ENCODE peak calls at places on chromosomes 1 and 21, in nine cellular contexts. O, R, S, M, K, E, H, Q and W are unnamed samples. For H3K4me1, the result is how much of the 10 kb centered on the place peaks cover.

GRCh38 chr1:117710710-117711109 is 104.9 kb downstream of the TENT5C start:
- DNase-seq in M (peak), R (no peak), E (no peak), H (no peak), K (no peak), O (no peak), S (peak), Q (no peak), W (no peak)

GRCh38 chr21:36694041-36694515 is 4.8 kb upstream of the SIM2 start:
- DNase-seq in O (peak), H (peak), Q (no peak), E (no peak), M (peak), K (no peak), R (no peak), S (no peak), W (peak)

GRCh38 chr1:37477198-37477931 is 3.0 kb downstream of the ZC3H12A start:
- DNase-seq in O (peak), H (peak), Q (peak), K (no peak), R (peak), S (peak), E (peak), M (no peak), W (peak)

GRCh38 chr1:42139444-42139843 is 13.8 kb upstream of the GUCA2B start:
- DNase-seq in M (no peak), O (no peak), E (no peak), H (no peak), Q (no peak), S (no peak), R (no peak), K (no peak), W (no peak)

GRCh38 chr1:230566481-230566880 is 75.8 kb upstream of the COG2 start:
- DNase-seq in M (no peak), R (no peak), E (no peak), O (no peak), S (no peak), K (no peak), H (no peak), Q (no peak), W (no peak)

GRCh38 chr1:38701088-38701487 is 158.5 kb downstream of the RRAGC start:
- DNase-seq in K (no peak), S (no peak), H (no peak), O (no peak), Q (no peak), M (no peak), R (no peak), E (no peak), W (no peak)

GRCh38 chr21:34027727-34028461 is 45.5 kb upstream of the MRPS6 start:
- DNase-seq in Q (no peak), S (no peak), K (no peak), M (no peak), E (peak), O (peak), R (no peak), H (no peak), W (no peak)

GRCh38 chr1:101308935-101309333 is 72.1 kb downstream of the S1PR1 start:
- DNase-seq in R (no peak), O (no peak), K (no peak), Q (no peak), E (no peak), H (no peak), M (no peak), S (peak), W (no peak)

GRCh38 chr21:46636550-46637289 is 1.2 kb downstream of the PRMT2 start:
- DNase-seq in R (no peak), E (no peak), M (no peak), S (no peak), K (no peak), Q (no peak), H (peak), O (peak), W (no peak)

GRCh38 chr1:53377438-53377841 is 49.6 kb upstream of the LRP8 start:
- DNase-seq in O (no peak), H (no peak), R (no peak), K (no peak), Q (no peak), S (no peak), M (no peak), E (no peak), W (no peak)

GRCh38 chr1:209398330-209398991 is 185.1 kb upstream of the CAMK1G start:
- DNase-seq in S (no peak), K (no peak), M (no peak), E (peak), R (peak), Q (peak), O (peak), H (no peak), W (peak)

GRCh38 chr1:171245458-171246064 is 2.7 kb upstream of the FMO1 start:
- DNase-seq in K (peak), H (peak), O (peak), Q (peak), E (peak), R (peak), S (no peak), M (peak), W (no peak)

GRCh38 chr1:240611619-240612490 is at the start of gene GREM2:
- DNase-seq in H (peak), O (peak), E (peak), M (peak), K (no peak), R (peak), S (peak), Q (peak), W (peak)

GRCh38 chr1:101262601-101263348 is 26.0 kb downstream of the S1PR1 start:
- DNase-seq in E (no peak), Q (no peak), K (no peak), H (peak), O (no peak), R (no peak), M (no peak), S (peak), W (no peak)

GRCh38 chr1:67647036-67647798 is 37.8 kb upstream of the GADD45A start:
- DNase-seq in K (no peak), H (peak), Q (no peak), M (no peak), R (no peak), S (no peak), O (peak), E (peak), W (no peak)

GRCh38 chr1:9861371-9861770 is 37.6 kb upstream of the CLSTN1 start:
- DNase-seq in R (no peak), O (no peak), K (no peak), Q (no peak), S (peak), H (no peak), M (peak), E (no peak), W (no peak)

GRCh38 chr21:39628380-39628779 is 15.6 kb downstream of the B3GALT5 start:
- DNase-seq in S (no peak), M (no peak), E (no peak), R (no peak), K (no peak), Q (no peak), H (no peak), O (no peak), W (no peak)

GRCh38 chr1:59730302-59730701 is 84.4 kb upstream of the HOOK1 start:
- DNase-seq in Q (no peak), H (no peak), O (peak), M (no peak), S (no peak), R (peak), E (peak), K (no peak), W (no peak)

DNA sequence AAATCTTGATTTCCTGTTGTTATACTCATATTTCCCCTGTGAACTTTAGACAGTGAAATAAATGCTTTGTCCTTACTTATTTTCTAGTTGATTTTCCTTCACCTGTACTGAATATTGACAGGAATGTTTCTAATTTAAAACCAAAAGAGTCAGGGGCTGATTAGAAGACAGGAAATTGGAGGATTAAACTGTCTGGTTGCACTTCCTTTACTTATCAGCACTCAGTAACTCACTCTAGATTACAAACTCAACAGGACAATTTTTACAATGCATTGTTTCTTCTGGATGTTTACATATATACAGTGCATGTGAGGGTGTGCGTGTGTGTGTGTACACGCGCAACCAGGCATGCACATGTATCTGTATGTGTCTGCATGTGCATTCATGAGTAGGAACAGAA is 212.1 kb upstream of the NFIA start:
- DNase-seq in H (peak), K (no peak), S (no peak), Q (no peak), E (no peak), O (no peak), R (no peak), M (no peak), W (no peak)
- H2AFZ ChIP-seq in H (peak), K (no peak), S (no peak), Q (no peak), E (no peak), O (no peak), R (no peak), M (no peak), W (no peak)

GRCh38 chr21:45455321-45456013 is 50.5 kb downstream of the COL18A1 start:
- DNase-seq in H (no peak), Q (no peak), R (peak), E (peak), O (peak), M (no peak), S (no peak), K (no peak), W (peak)
- H3K4me3 ChIP-seq in H (no peak), Q (no peak), R (no peak), E (peak), O (peak), M (no peak), S (no peak), K (no peak), W (peak)

DNA sequence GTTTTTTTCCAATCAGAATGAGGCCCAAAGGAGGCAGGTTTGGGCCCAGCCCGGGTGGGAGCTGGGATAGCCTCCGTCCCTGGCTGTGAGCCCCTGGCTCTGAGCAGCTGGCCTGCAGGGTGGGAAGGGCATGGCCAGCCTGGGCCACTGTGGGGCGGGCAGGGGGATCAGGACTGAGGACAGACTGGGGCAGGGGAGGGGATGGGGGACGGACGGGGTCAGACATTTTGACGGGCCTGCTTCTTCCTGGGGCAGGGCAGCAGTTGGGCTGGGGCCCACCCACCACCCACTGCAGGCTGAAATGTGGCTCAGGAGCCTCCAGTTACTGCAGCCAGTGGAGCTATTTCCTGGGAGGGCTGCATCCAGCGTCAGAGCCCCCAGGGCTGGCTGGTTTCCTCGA is 2.5 kb upstream of the SLC6A9 start:
- DNase-seq in S (no peak), Q (no peak), K (no peak), H (no peak), R (no peak), O (no peak), E (no peak), M (no peak), W (peak)
- H3K4me1 ChIP-seq in S (under half), Q (under half), K (under half), H (under half), R (under half), O (under half), E (under half), M (under half), W (under half)

DNA sequence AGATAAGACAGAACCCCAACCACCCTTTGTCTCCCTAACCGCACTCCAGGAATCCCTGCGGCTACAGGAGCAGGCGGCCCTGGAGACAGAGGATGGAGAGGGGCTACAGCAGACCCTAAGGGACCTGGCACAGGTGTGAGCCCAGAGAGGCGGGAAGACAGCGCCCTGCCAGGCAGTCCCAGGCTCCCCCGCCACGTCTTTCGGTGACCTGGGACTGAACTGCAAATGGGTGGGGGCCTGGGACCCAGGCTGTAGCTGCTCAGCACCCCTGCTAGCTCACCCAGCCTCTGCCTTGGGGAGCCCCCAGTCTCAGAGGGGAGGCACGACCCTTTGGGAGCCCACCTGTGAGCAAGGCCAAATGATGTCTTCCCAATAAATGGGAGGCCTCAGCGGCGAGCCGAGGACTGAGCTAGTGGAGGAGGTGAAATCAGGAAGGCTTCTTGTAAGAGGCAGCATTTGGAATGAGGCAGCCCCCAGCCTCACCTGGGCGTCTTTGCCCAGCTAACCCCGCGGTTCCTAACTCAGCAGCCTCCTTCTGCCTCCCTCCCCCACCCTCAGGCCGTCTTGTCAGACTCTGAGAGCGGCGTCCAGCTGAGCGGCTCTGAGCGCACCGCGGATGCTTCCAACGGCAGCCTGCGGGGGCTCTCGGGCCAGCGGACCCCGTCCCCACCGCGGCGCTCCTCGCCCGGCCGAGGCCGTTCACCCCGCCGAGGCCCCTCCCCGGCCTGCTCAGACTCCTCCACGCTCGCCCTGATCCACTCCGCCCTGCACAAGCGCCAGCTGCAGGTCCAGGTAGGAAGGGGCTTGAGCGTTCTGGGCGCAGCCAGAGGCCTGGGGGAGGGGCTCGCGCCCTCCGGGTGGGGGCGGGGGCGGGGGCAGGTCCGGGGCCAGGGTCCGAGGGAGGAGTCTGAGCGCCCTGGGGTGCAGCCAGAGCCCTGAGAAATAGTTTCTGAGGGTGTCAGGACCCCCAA is 16.9 kb downstream of the CROCC start:
- DNase-seq in H (no peak), Q (no peak), M (peak), O (no peak), E (peak), S (no peak), K (no peak), R (no peak), W (no peak)
- H2AFZ ChIP-seq in H (no peak), Q (no peak), M (no peak), O (no peak), E (no peak), S (no peak), K (no peak), R (no peak), W (no peak)

GRCh38 chr1:114034561-114035303 is 55.5 kb downstream of the OLFML3 start:
- DNase-seq in R (no peak), E (peak), S (no peak), H (no peak), K (no peak), Q (no peak), O (no peak), M (no peak), W (no peak)

GRCh38 chr1:114035304-114035700 is 56.0 kb downstream of the OLFML3 start:
- DNase-seq in R (no peak), M (no peak), Q (no peak), O (no peak), K (no peak), S (no peak), H (no peak), E (no peak), W (no peak)

GRCh38 chr1:114033219-114033706 is 54.0 kb downstream of the OLFML3 start:
- DNase-seq in M (peak), E (peak), O (peak), R (no peak), Q (no peak), H (no peak), K (peak), S (no peak), W (peak)

GRCh38 chr1:114032271-114033218 is 53.3 kb downstream of the OLFML3 start:
- DNase-seq in H (no peak), S (no peak), Q (no peak), E (peak), R (peak), K (no peak), O (peak), M (no peak), W (peak)

GRCh38 chr1:114033961-114034360 is 54.7 kb downstream of the OLFML3 start:
- DNase-seq in H (no peak), R (no peak), M (no peak), K (no peak), E (peak), O (no peak), S (no peak), Q (no peak), W (no peak)
- H3K4me3 ChIP-seq in H (no peak), R (no peak), M (no peak), K (no peak), E (no peak), O (no peak), S (no peak), Q (no peak), W (no peak)